ENCODE peak calls at places on chromosomes 4 and X, in four cellular contexts. One of them, this sample, is unnamed.

GRCh38 chr4:154368060-154368459 is 123.5 kb downstream of the DCHS2 start:
- DNase-seq in HepG2: no peak
- DNase-seq in K562: no peak
- DNase-seq in HCT116: no peak
- DNase-seq in this sample: no peak

GRCh38 chrX:78625292-78625909 is 33.7 kb downstream of the RTL3 start:
- DNase-seq in HepG2: no peak
- DNase-seq in K562: no peak
- DNase-seq in HCT116: no peak
- DNase-seq in this sample: no peak

GRCh38 chr4:48403358-48403757 is 62.0 kb downstream of the SLAIN2 start:
- DNase-seq in HepG2: no peak
- DNase-seq in K562: no peak
- DNase-seq in HCT116: no peak
- DNase-seq in this sample: no peak

GRCh38 chrX:12956704-12957541 is 18.0 kb upstream of the TMSB4X start:
- DNase-seq in HepG2: no peak
- DNase-seq in K562: peak
- DNase-seq in HCT116: peak
- DNase-seq in this sample: no peak

GRCh38 chr4:108168213-108168671 is 490 bp downstream of the LEF1 start:
- DNase-seq in HepG2: no peak
- DNase-seq in K562: no peak
- DNase-seq in HCT116: no peak
- DNase-seq in this sample: no peak

GRCh38 chrX:19194285-19195242 is 72.3 kb upstream of the ADGRG2 start:
- DNase-seq in HepG2: no peak
- DNase-seq in K562: no peak
- DNase-seq in HCT116: no peak
- DNase-seq in this sample: no peak

GRCh38 chr4:74161676-74162450 is 3.9 kb downstream of the MTHFD2L start:
- DNase-seq in HepG2: no peak
- DNase-seq in K562: no peak
- DNase-seq in HCT116: no peak
- DNase-seq in this sample: no peak

GRCh38 chr4:186724048-186724860 is 598 bp upstream of the FAT1 start:
- DNase-seq in HepG2: no peak
- DNase-seq in K562: peak
- DNase-seq in HCT116: no peak
- DNase-seq in this sample: no peak

GRCh38 chrX:29661290-29661689 is 554.1 kb upstream of the MAGEB2 start:
- DNase-seq in HepG2: no peak
- DNase-seq in K562: no peak
- DNase-seq in HCT116: no peak
- DNase-seq in this sample: no peak

DNA sequence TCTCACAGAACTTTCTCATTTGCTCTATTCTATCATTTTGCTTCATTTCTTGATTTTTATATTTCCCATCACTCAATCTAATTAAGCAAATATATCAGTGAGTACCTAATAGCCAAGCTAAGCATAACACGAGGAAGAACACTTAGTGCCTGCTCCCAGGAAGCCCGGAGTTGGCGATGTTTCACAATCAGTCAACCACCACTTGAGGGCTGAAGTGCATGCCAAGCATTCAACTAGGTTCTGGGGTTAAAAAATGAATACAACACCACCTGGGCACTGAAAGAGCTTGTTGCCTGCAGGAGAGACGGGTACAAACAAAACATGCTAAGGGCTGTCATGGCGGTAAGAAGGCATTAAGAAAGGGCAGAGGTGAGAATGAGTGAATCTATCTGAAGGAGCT is 47.5 kb downstream of the UCHL1 start:
- DNase-seq in HepG2: no peak
- DNase-seq in K562: no peak
- DNase-seq in HCT116: no peak
- DNase-seq in this sample: no peak
- TF ChIP-seq POLR2AphosphoS5 in HepG2: no peak
- TF ChIP-seq POLR2AphosphoS5 in K562: no peak
- TF ChIP-seq POLR2AphosphoS5 in HCT116: no peak
- TF ChIP-seq POLR2AphosphoS5 in this sample: no peak

GRCh38 chr4:92317047-92317446 is 13.3 kb downstream of the GRID2 start:
- DNase-seq in HepG2: no peak
- DNase-seq in K562: no peak
- DNase-seq in HCT116: no peak
- DNase-seq in this sample: no peak
- TF ChIP-seq CTCF in HepG2: no peak
- TF ChIP-seq CTCF in K562: no peak
- TF ChIP-seq CTCF in HCT116: no peak
- TF ChIP-seq CTCF in this sample: no peak

DNA sequence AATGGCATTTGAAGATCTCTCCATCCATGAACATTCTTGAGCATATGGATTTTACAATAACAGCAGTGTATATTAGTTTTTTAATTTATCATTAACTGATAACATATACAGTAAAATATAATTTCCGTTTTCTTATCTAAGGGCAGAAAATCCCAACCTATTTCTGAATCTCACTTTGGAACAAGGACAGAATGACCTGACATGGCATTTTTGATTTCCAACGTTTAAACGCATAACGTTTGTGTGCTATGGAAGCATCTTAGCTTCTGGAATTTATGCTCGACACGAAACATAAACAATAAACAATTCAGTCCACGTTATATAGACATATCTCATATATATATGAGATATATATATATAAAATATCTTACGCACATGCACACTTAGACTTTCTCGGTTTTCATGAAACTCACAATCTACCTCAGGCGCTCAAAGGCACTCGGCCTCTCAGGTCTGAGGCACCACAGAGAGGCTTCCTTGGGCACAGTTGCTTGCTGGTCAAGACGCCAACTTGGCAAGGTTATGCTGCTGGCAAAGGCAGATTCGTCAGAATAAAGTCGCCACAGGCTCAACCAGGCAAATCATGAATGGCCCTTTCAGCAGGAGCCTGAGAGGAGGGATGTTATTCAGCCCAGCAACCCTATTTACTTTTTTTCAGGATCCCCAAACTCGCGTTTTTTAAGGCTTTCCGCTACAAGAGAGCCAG is 1.0 kb upstream of the UGT8 start:
- DNase-seq in HepG2: no peak
- DNase-seq in K562: no peak
- DNase-seq in HCT116: no peak
- DNase-seq in this sample: no peak
- TF ChIP-seq TCF7L2 in HepG2: no peak
- TF ChIP-seq TCF7L2 in K562: no peak
- TF ChIP-seq TCF7L2 in HCT116: no peak
- TF ChIP-seq TCF7L2 in this sample: no peak

GRCh38 chr4:98873059-98873458 is 55.9 kb downstream of the EIF4E start:
- DNase-seq in HepG2: no peak
- DNase-seq in K562: no peak
- DNase-seq in HCT116: no peak
- DNase-seq in this sample: no peak
- TF ChIP-seq POLR2AphosphoS5 in HepG2: no peak
- TF ChIP-seq POLR2AphosphoS5 in K562: no peak
- TF ChIP-seq POLR2AphosphoS5 in HCT116: no peak
- TF ChIP-seq POLR2AphosphoS5 in this sample: no peak

GRCh38 chr4:77437079-77437478 is 168.5 kb upstream of the CXCL13 start:
- DNase-seq in HepG2: no peak
- DNase-seq in K562: no peak
- DNase-seq in HCT116: no peak
- DNase-seq in this sample: no peak

GRCh38 chr4:77430847-77431246 is 174.8 kb upstream of the CXCL13 start:
- DNase-seq in HepG2: no peak
- DNase-seq in K562: peak
- DNase-seq in HCT116: no peak
- DNase-seq in this sample: no peak

GRCh38 chr4:77433102-77433733 is 172.4 kb upstream of the CXCL13 start:
- DNase-seq in HepG2: peak
- DNase-seq in K562: peak
- DNase-seq in HCT116: peak
- DNase-seq in this sample: peak

GRCh38 chr4:77434299-77435092 is 171.1 kb upstream of the CXCL13 start:
- DNase-seq in HepG2: no peak
- DNase-seq in K562: no peak
- DNase-seq in HCT116: no peak
- DNase-seq in this sample: no peak

GRCh38 chr4:77432702-77433101 is 172.9 kb upstream of the CXCL13 start:
- DNase-seq in HepG2: peak
- DNase-seq in K562: no peak
- DNase-seq in HCT116: no peak
- DNase-seq in this sample: no peak
- TF ChIP-seq CTCF in HepG2: peak
- TF ChIP-seq CTCF in K562: no peak
- TF ChIP-seq CTCF in HCT116: no peak
- TF ChIP-seq CTCF in this sample: no peak

GRCh38 chrX:154349359-154349935 is 25.0 kb downstream of the FLNA start:
- DNase-seq in HepG2: no peak
- DNase-seq in K562: no peak
- DNase-seq in HCT116: no peak
- DNase-seq in this sample: no peak

GRCh38 chrX:154350429-154351182 is 23.8 kb downstream of the FLNA start:
- DNase-seq in HepG2: no peak
- DNase-seq in K562: no peak
- DNase-seq in HCT116: no peak
- DNase-seq in this sample: no peak

GRCh38 chrX:154348646-154349358 is 25.6 kb downstream of the FLNA start:
- DNase-seq in HepG2: no peak
- DNase-seq in K562: no peak
- DNase-seq in HCT116: no peak
- DNase-seq in this sample: no peak

GRCh38 chrX:154351183-154352011 is 23.0 kb downstream of the FLNA start:
- DNase-seq in HepG2: no peak
- DNase-seq in K562: no peak
- DNase-seq in HCT116: no peak
- DNase-seq in this sample: no peak

GRCh38 chrX:154349979-154350378 is 24.5 kb downstream of the FLNA start:
- DNase-seq in HepG2: no peak
- DNase-seq in K562: no peak
- DNase-seq in HCT116: no peak
- DNase-seq in this sample: no peak
- TF ChIP-seq TCF7L2 in HepG2: no peak
- TF ChIP-seq TCF7L2 in K562: no peak
- TF ChIP-seq TCF7L2 in HCT116: no peak
- TF ChIP-seq TCF7L2 in this sample: no peak

GRCh38 chr4:15003891-15004700 is 1.8 kb downstream of the CPEB2 start:
- DNase-seq in HepG2: no peak
- DNase-seq in K562: peak
- DNase-seq in HCT116: no peak
- DNase-seq in this sample: no peak

GRCh38 chr4:15001825-15002658 is at the start of gene CPEB2:
- DNase-seq in HepG2: peak
- DNase-seq in K562: peak
- DNase-seq in HCT116: peak
- DNase-seq in this sample: peak

GRCh38 chr4:15003441-15003890 is 1.2 kb downstream of the CPEB2 start:
- DNase-seq in HepG2: no peak
- DNase-seq in K562: peak
- DNase-seq in HCT116: no peak
- DNase-seq in this sample: no peak

GRCh38 chr4:15001248-15001824 is 945 bp upstream of the CPEB2 start:
- DNase-seq in HepG2: peak
- DNase-seq in K562: peak
- DNase-seq in HCT116: no peak
- DNase-seq in this sample: no peak

DNA sequence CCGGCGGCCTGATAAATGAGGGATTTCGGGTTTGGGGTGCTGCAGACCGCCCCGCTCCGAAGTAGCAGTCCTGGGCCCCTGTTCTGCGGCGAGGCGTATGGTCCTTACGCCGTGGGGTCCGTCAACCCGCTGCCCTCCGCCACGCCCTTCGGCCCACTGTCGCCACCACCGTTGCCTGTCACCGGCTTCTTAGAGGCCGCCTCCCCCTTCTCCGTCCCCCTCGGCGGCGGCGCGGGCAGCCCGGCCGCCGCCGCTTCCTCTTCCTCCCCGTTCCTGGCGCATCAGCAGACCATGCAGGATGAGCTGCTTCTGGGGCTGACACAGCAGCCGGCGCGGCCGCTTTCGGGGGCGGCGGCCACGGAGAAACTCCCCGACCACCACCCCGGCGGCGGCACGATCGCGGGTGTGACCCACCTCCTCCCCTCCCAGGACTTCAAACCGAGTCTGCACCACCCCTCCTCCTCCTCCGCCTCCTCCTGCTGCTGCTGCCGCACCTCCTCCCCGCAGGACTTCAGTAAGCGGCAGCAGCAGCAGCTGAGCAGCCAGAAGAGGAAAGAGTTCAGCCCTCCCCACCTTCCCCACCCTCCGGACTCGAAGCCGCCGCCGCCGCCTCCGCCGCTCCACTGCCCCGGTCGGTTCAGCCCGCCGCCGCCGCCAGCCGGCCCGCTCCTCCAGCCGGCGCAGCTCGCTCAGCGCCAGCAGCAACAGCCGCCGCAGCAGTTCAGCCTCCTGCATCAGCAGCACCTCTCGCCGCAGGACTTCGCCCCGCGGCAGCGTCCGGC is 569 bp downstream of the CPEB2 start:
- DNase-seq in HepG2: peak
- DNase-seq in K562: peak
- DNase-seq in HCT116: no peak
- DNase-seq in this sample: no peak
- TF ChIP-seq POLR2AphosphoS5 in HepG2: no peak
- TF ChIP-seq POLR2AphosphoS5 in K562: peak
- TF ChIP-seq POLR2AphosphoS5 in HCT116: no peak
- TF ChIP-seq POLR2AphosphoS5 in this sample: no peak

This sample was measured in Panc1.